ENCODE peak calls at places on chromosome 9, in four cellular contexts. F, M, X and J are unnamed samples.
A peak's percentile ranks its signal among the peaks of the same experiment; 100 is the strongest.

GRCh38 chr9:16143947-16144890 is 591.4 kb downstream of the CCDC171 start:
- DNase-seq in M (peak; percentile 29), F (no peak), X (no peak), J (no peak)

GRCh38 chr9:14106699-14107098 is 207.2 kb downstream of the NFIB start:
- DNase-seq in F (no peak), M (no peak), X (no peak), J (no peak)

GRCh38 chr9:136946228-136946892 is 1.3 kb downstream of the C8G start:
- DNase-seq in M (no peak), F (no peak), X (no peak), J (no peak)

GRCh38 chr9:93679536-93680444 is 103.4 kb downstream of the PHF2 start:
- DNase-seq in X (no peak), M (no peak), F (no peak), J (no peak)

GRCh38 chr9:89687216-89687615 is 82.4 kb downstream of the GADD45G start:
- DNase-seq in F (no peak), X (no peak), M (no peak), J (no peak)

GRCh38 chr9:90999425-91000397 is 198.1 kb downstream of the SYK start:
- DNase-seq in X (no peak), M (no peak), F (no peak), J (no peak)

GRCh38 chr9:18786936-18787658 is 245.9 kb downstream of the SAXO1 start:
- DNase-seq in X (no peak), F (no peak), M (no peak), J (no peak)

GRCh38 chr9:109086221-109086620 is 33.5 kb downstream of the TMEM245 start:
- DNase-seq in F (no peak), M (peak; percentile 48), X (no peak), J (no peak)

GRCh38 chr9:35628389-35628991 is 10.3 kb upstream of the CD72 start:
- DNase-seq in F (no peak), M (no peak), X (no peak), J (no peak)

GRCh38 chr9:81825831-81826540 is 102.2 kb upstream of the SPATA31D4 start:
- DNase-seq in F (no peak), X (no peak), M (no peak), J (peak; percentile 57)

GRCh38 chr9:9973062-9973461 is 639.7 kb downstream of the PTPRD start:
- DNase-seq in M (no peak), F (no peak), X (no peak), J (peak; percentile 46)

GRCh38 chr9:101458955-101459631 is 23.5 kb upstream of the ALDOB start:
- DNase-seq in M (peak; percentile 63), X (peak; percentile 57), F (peak; percentile 20), J (peak; percentile 57)

GRCh38 chr9:116895956-116896355 is 208.9 kb downstream of the TRIM32 start:
- DNase-seq in X (no peak), F (no peak), M (no peak), J (no peak)

GRCh38 chr9:25681270-25681669 is 3.0 kb upstream of the TUSC1 start:
- DNase-seq in X (peak; percentile 74), M (no peak), F (no peak), J (no peak)

GRCh38 chr9:12916037-12916436 is 141.2 kb downstream of the LURAP1L start:
- DNase-seq in M (no peak), X (no peak), F (no peak), J (peak; percentile 44)

GRCh38 chr9:107868166-107868565 is 378.6 kb upstream of the KLF4 start:
- DNase-seq in X (no peak), M (no peak), F (no peak), J (no peak)

GRCh38 chr9:123568691-123569342 is 212.8 kb downstream of the CRB2 start:
- DNase-seq in F (no peak), X (peak; percentile 76), M (no peak), J (no peak)

GRCh38 chr9:23408874-23409273 is 417.2 kb downstream of the ELAVL2 start:
- DNase-seq in F (no peak), M (no peak), X (no peak), J (no peak)

GRCh38 chr9:70081120-70081495 is 37.5 kb downstream of the MAMDC2 start:
- DNase-seq in X (no peak), F (no peak), M (no peak), J (no peak)

GRCh38 chr9:128713941-128714573 is 9.9 kb downstream of the ZDHHC12 start:
- DNase-seq in X (no peak), M (no peak), F (no peak), J (no peak)

GRCh38 chr9:35757527-35758275 is 3.6 kb upstream of the MSMP start:
- DNase-seq in X (no peak), M (no peak), F (no peak), J (no peak)

GRCh38 chr9:99139868-99140267 is 35.0 kb downstream of the TGFBR1 start:
- DNase-seq in M (no peak), X (no peak), F (no peak), J (no peak)

GRCh38 chr9:88555581-88555980 is 20.6 kb downstream of the NXNL2 start:
- DNase-seq in M (no peak), F (no peak), X (no peak), J (no peak)

GRCh38 chr9:35333551-35333950 is 156.4 kb upstream of the RUSC2 start:
- DNase-seq in F (no peak), M (no peak), X (no peak), J (no peak)

GRCh38 chr9:34986541-34987047 is 3.0 kb upstream of the DNAJB5 start:
- DNase-seq in F (no peak), M (peak; percentile 77), X (no peak), J (no peak)

GRCh38 chr9:125635888-125636287 is 71.1 kb downstream of the MAPKAP1 start:
- DNase-seq in X (no peak), M (peak; percentile 31), F (no peak), J (no peak)

GRCh38 chr9:8492679-8493078 is 693.1 kb upstream of the DMAC1 start:
- DNase-seq in X (no peak), F (no peak), M (no peak), J (no peak)

GRCh38 chr9:77601476-77602056 is 46.6 kb downstream of the GNA14 start:
- DNase-seq in X (no peak), F (no peak), M (no peak), J (no peak)

GRCh38 chr9:104861406-104861805 is 66.5 kb downstream of the ABCA1 start:
- DNase-seq in X (no peak), F (no peak), M (no peak), J (no peak)

GRCh38 chr9:69671291-69671903 is 774 bp downstream of the APBA1 start:
- DNase-seq in M (no peak), F (peak; percentile 33), X (no peak), J (no peak)

GRCh38 chr9:32384364-32385134 is at the start of gene ACO1:
- DNase-seq in X (peak; percentile 29), M (peak; percentile 84), F (peak; percentile 91), J (no peak)

GRCh38 chr9:32385885-32386283 is 1.4 kb downstream of the ACO1 start:
- DNase-seq in F (no peak), M (no peak), X (no peak), J (no peak)

GRCh38 chr9:32385135-32385884 is 867 bp downstream of the ACO1 start:
- DNase-seq in F (no peak), X (no peak), M (no peak), J (no peak)

GRCh38 chr9:32382582-32383320 is 1.7 kb upstream of the ACO1 start:
- DNase-seq in M (no peak), X (no peak), F (no peak), J (no peak)

GRCh38 chr9:32384002-32384363 is 460 bp upstream of the ACO1 start:
- DNase-seq in M (no peak), F (no peak), X (no peak), J (no peak)
- H3K4me3 ChIP-seq in M (peak overlapping the region; percentile 69), F (peak overlapping the region; percentile 90), X (peak overlapping the region; percentile 82), J (peak overlapping the region; percentile 96)

GRCh38 chr9:28197653-28198052 is 624.4 kb upstream of the C9orf72 start:
- DNase-seq in F (no peak), M (no peak), X (no peak), J (no peak)
- TF ChIP-seq CTCF in F (no peak), M (no peak), X (no peak), J (no peak)

GRCh38 chr9:130692365-130692764 is 1.2 kb upstream of the EXOSC2 start:
- DNase-seq in F (peak; percentile 37), M (no peak), X (no peak), J (no peak)

GRCh38 chr9:130689572-130689936 is 4.0 kb upstream of the EXOSC2 start:
- DNase-seq in X (no peak), M (no peak), F (no peak), J (no peak)

GRCh38 chr9:130688070-130688469 is 5.5 kb upstream of the EXOSC2 start:
- DNase-seq in M (no peak), X (no peak), F (no peak), J (no peak)

GRCh38 chr9:130687615-130688014 is 6.0 kb upstream of the EXOSC2 start:
- DNase-seq in M (no peak), X (no peak), F (no peak), J (no peak)

GRCh38 chr9:130689937-130690700 is 3.5 kb upstream of the EXOSC2 start:
- DNase-seq in M (peak; percentile 84), F (peak; percentile 90), X (peak; percentile 93), J (peak; percentile 57)
- H3K4me3 ChIP-seq in M (no peak overlapping the region), F (peak overlapping the region; percentile 35), X (peak overlapping the region; percentile 39), J (peak overlapping the region; percentile 52)

GRCh38 chr9:133886563-133887501 is 105.3 kb downstream of the VAV2 start:
- DNase-seq in F (no peak), X (no peak), M (no peak), J (no peak)
- TF ChIP-seq CTCF in F (no peak), X (no peak), M (no peak), J (no peak)

GRCh38 chr9:6689893-6690634 is 44.5 kb upstream of the GLDC start:
- DNase-seq in F (no peak), X (no peak), M (peak; percentile 74), J (no peak)
- H3K4me3 ChIP-seq in F (no peak overlapping the region), X (no peak overlapping the region), M (peak overlapping the region; percentile 5), J (no peak overlapping the region)

GRCh38 chr9:87497604-87498045 is at the start of gene DAPK1:
- DNase-seq in X (no peak), F (peak; percentile 73), M (peak; percentile 83), J (no peak)
- TF ChIP-seq CTCF in X (no peak), F (no peak), M (peak; percentile 11), J (peak; percentile 12)